ENCODE peak calls at places on chromosomes 13 and 19, in eight cellular contexts. U is IMR-90, P is stomach, L is uterus, J is foreskin fibroblast, G is dorsolateral prefrontal cortex, S is HFFc6, Y is fibroblast of lung. M is an unnamed sample.

GRCh38 chr19:1851581-1852293 is 3.5 kb upstream of the REXO1 start:
- DNase-seq in G (no peak), U (no peak), Y (no peak), L (no peak), J (no peak), S (no peak), P (no peak), M (no peak)

GRCh38 chr19:46631481-46631880 is 4.5 kb downstream of the GNG8 start:
- DNase-seq in G (no peak), U (peak), S (peak), L (peak), Y (peak), P (no peak), J (peak), M (no peak)

GRCh38 chr19:50264483-50265186 is 61.2 kb downstream of the MYH14 start:
- DNase-seq in G (no peak), L (no peak), J (no peak), P (no peak), U (no peak), Y (no peak), S (no peak), M (no peak)

GRCh38 chr13:79531542-79532239 is 50.7 kb downstream of the NDFIP2 start:
- DNase-seq in L (no peak), J (no peak), Y (no peak), S (no peak), G (no peak), U (no peak), P (no peak), M (no peak)

GRCh38 chr19:18731562-18732008 is 48.1 kb downstream of the CRTC1 start:
- DNase-seq in Y (peak), L (no peak), G (no peak), S (no peak), P (peak), U (peak), J (no peak), M (no peak)

GRCh38 chr13:39565036-39565949 is 37.7 kb downstream of the LHFPL6 start:
- DNase-seq in U (peak), P (no peak), G (no peak), S (peak), L (peak), Y (peak), J (peak), M (no peak)

GRCh38 chr13:102799544-102800144 is 725 bp downstream of the BIVM start:
- DNase-seq in G (peak), U (peak), Y (peak), L (no peak), J (peak), S (no peak), P (peak), M (no peak)

GRCh38 chr13:28055362-28055761 is 45.0 kb downstream of the FLT3 start:
- DNase-seq in Y (no peak), S (no peak), U (no peak), P (no peak), G (no peak), L (no peak), J (no peak), M (no peak)

GRCh38 chr19:52664461-52664860 is 26.3 kb upstream of the ZNF83 start:
- DNase-seq in U (no peak), P (no peak), S (no peak), G (no peak), Y (no peak), L (no peak), J (no peak), M (no peak)

GRCh38 chr19:53824134-53824611 is at the start of gene NLRP12:
- DNase-seq in G (no peak), J (no peak), L (no peak), P (no peak), Y (no peak), U (no peak), S (no peak), M (no peak)

GRCh38 chr13:46553886-46554855 is 1.2 kb downstream of the LRCH1 start:
- DNase-seq in Y (peak), G (peak), U (peak), J (peak), P (peak), S (peak), L (peak), M (no peak)

GRCh38 chr19:45468159-45468651 is 409 bp downstream of the FOSB start:
- DNase-seq in J (peak), U (no peak), L (peak), G (no peak), P (peak), S (no peak), Y (no peak), M (no peak)

GRCh38 chr19:56504581-56504980 is 3.1 kb upstream of the ZNF471 start:
- DNase-seq in S (peak), J (peak), G (no peak), Y (peak), P (no peak), U (peak), L (no peak), M (no peak)

GRCh38 chr13:41740479-41740878 is 220.4 kb downstream of the VWA8 start:
- DNase-seq in Y (peak), J (no peak), L (no peak), S (no peak), G (no peak), P (no peak), U (no peak), M (no peak)

GRCh38 chr13:29849731-29850212 is 645 bp downstream of the UBL3 start:
- DNase-seq in P (peak), S (peak), J (peak), Y (peak), L (peak), G (peak), U (peak), M (no peak)

GRCh38 chr13:45206340-45206739 is 5.5 kb upstream of the KCTD4 start:
- DNase-seq in J (peak), P (no peak), Y (peak), L (no peak), G (no peak), U (peak), S (peak), M (no peak)

GRCh38 chr19:18785179-18786124 is 5.7 kb downstream of the COMP start:
- DNase-seq in L (peak), S (peak), J (peak), Y (peak), P (peak), G (peak), U (peak), M (peak)

GRCh38 chr13:110894086-110894485 is 20.8 kb downstream of the ANKRD10 start:
- DNase-seq in J (no peak), G (no peak), P (no peak), L (no peak), Y (no peak), U (no peak), S (no peak), M (no peak)

GRCh38 chr19:33388231-33388816 is 14.8 kb downstream of the CEBPG start:
- DNase-seq in J (no peak), L (no peak), S (no peak), P (no peak), G (peak), U (no peak), Y (no peak), M (no peak)

GRCh38 chr13:23960566-23961156 is 63.4 kb upstream of the C1QTNF9B start:
- DNase-seq in J (peak), P (no peak), Y (peak), U (peak), L (no peak), G (no peak), S (peak), M (no peak)

GRCh38 chr19:4027146-4027545 is 19.6 kb downstream of the PIAS4 start:
- DNase-seq in U (no peak), L (no peak), P (no peak), Y (no peak), G (no peak), S (no peak), J (no peak), M (no peak)

GRCh38 chr19:56080669-56081401 is 40.3 kb downstream of the ZNF787 start:
- DNase-seq in S (peak), L (peak), G (peak), J (peak), U (peak), P (peak), Y (peak), M (peak)

GRCh38 chr19:31498781-31499180 is 149.5 kb upstream of the TSHZ3 start:
- DNase-seq in U (no peak), G (no peak), Y (no peak), J (no peak), P (no peak), S (no peak), L (no peak), M (no peak)

GRCh38 chr13:52455677-52456041 is 381 bp downstream of the CKAP2 start:
- DNase-seq in Y (peak), S (peak), G (peak), U (peak), L (peak), P (peak), J (peak), M (peak)

GRCh38 chr19:54196514-54196913 is 4.1 kb upstream of the RPS9 start:
- DNase-seq in U (no peak), P (no peak), S (no peak), J (no peak), L (no peak), G (no peak), Y (no peak), M (no peak)

GRCh38 chr13:75038315-75038881 is 443.6 kb downstream of the TBC1D4 start:
- DNase-seq in G (no peak), U (no peak), J (no peak), L (no peak), Y (no peak), P (no peak), S (no peak), M (no peak)

GRCh38 chr19:42229855-42230331 is 9.8 kb downstream of the ZNF526 start:
- DNase-seq in S (peak), L (no peak), G (no peak), Y (no peak), U (peak), J (peak), P (no peak), M (peak)

GRCh38 chr13:44574466-44574855 is 1.7 kb downstream of the TSC22D1 start:
- DNase-seq in J (peak), P (no peak), U (peak), G (no peak), Y (no peak), S (no peak), L (no peak), M (no peak)

GRCh38 chr19:40811478-40812341 is 12.7 kb downstream of the EGLN2 start:
- DNase-seq in S (no peak), J (peak), L (no peak), U (no peak), Y (no peak), P (no peak), G (no peak), M (no peak)
- TF ChIP-seq CTCF in S (peak), J (no peak), L (no peak), U (no peak), Y (no peak), P (no peak), G (peak), M (no peak)

GRCh38 chr19:15161028-15161984 is 39.5 kb downstream of the NOTCH3 start:
- DNase-seq in P (no peak), U (peak), G (no peak), L (no peak), J (no peak), S (no peak), Y (peak), M (no peak)
- TF ChIP-seq CTCF in P (no peak), U (peak), G (no peak), L (no peak), J (peak), S (peak), Y (peak), M (peak)

GRCh38 chr19:43759515-43759914 is 4.8 kb upstream of the SMG9 start:
- DNase-seq in G (no peak), J (peak), Y (peak), P (no peak), L (no peak), U (peak), S (peak), M (no peak)
- TF ChIP-seq CTCF in G (no peak), J (peak), Y (peak), P (no peak), L (no peak), U (peak), S (peak), M (no peak)

GRCh38 chr13:25733061-25733491 is 318.7 kb downstream of the SHISA2 start:
- DNase-seq in J (no peak), S (no peak), L (no peak), G (no peak), Y (peak), U (no peak), P (no peak), M (no peak)
- TF ChIP-seq CTCF in J (no peak), S (no peak), L (no peak), G (no peak), Y (no peak), U (no peak), P (no peak), M (no peak)